ENCODE peak calls at places on chromosomes 13 and 19, in four cellular contexts. One of them, this sample, is unnamed. For H3K9me1, the result is how much of the 10 kb centered on the place peaks cover.

GRCh38 chr19:40629346-40629745 is 28.2 kb downstream of the LTBP4 start:
- DNase-seq in keratinocyte: no peak
- DNase-seq in endothelial cell of umbilical vein: no peak
- DNase-seq in K562: no peak
- DNase-seq in this sample: no peak

GRCh38 chr19:3270908-3271307 is 46.4 kb downstream of the CELF5 start:
- DNase-seq in endothelial cell of umbilical vein: no peak
- DNase-seq in K562: peak
- DNase-seq in keratinocyte: no peak
- DNase-seq in this sample: peak

GRCh38 chr19:46761418-46761831 is 15.2 kb upstream of the STRN4 start:
- DNase-seq in endothelial cell of umbilical vein: no peak
- DNase-seq in K562: no peak
- DNase-seq in keratinocyte: no peak
- DNase-seq in this sample: peak

GRCh38 chr13:26601669-26602068 is 44.2 kb downstream of the WASF3 start:
- DNase-seq in K562: peak
- DNase-seq in keratinocyte: no peak
- DNase-seq in endothelial cell of umbilical vein: peak
- DNase-seq in this sample: peak

GRCh38 chr19:38543807-38544568 is 73.8 kb downstream of the MAP4K1 start:
- DNase-seq in endothelial cell of umbilical vein: peak
- DNase-seq in K562: peak
- DNase-seq in keratinocyte: peak
- DNase-seq in this sample: peak

GRCh38 chr19:1210227-1210538 is 4.6 kb downstream of the STK11 start:
- DNase-seq in keratinocyte: no peak
- DNase-seq in K562: no peak
- DNase-seq in endothelial cell of umbilical vein: no peak
- DNase-seq in this sample: no peak

GRCh38 chr13:111049791-111050538 is 65.1 kb upstream of the ARHGEF7 start:
- DNase-seq in endothelial cell of umbilical vein: peak
- DNase-seq in keratinocyte: no peak
- DNase-seq in K562: peak
- DNase-seq in this sample: no peak

GRCh38 chr13:94268661-94269060 is 210.8 kb downstream of the DCT start:
- DNase-seq in endothelial cell of umbilical vein: no peak
- DNase-seq in K562: no peak
- DNase-seq in keratinocyte: no peak
- DNase-seq in this sample: peak

GRCh38 chr13:112637017-112637801 is 49.3 kb upstream of the TUBGCP3 start:
- DNase-seq in endothelial cell of umbilical vein: no peak
- DNase-seq in keratinocyte: no peak
- DNase-seq in K562: no peak
- DNase-seq in this sample: no peak

GRCh38 chr13:114002771-114003321 is 29.0 kb upstream of the C13orf46 start:
- DNase-seq in endothelial cell of umbilical vein: no peak
- DNase-seq in K562: no peak
- DNase-seq in keratinocyte: no peak
- DNase-seq in this sample: no peak

GRCh38 chr13:22915442-22916082 is 265.2 kb upstream of the SGCG start:
- DNase-seq in K562: peak
- DNase-seq in endothelial cell of umbilical vein: peak
- DNase-seq in keratinocyte: no peak
- DNase-seq in this sample: peak

GRCh38 chr19:54137913-54138776 is 583 bp downstream of the CNOT3 start:
- DNase-seq in K562: peak
- DNase-seq in keratinocyte: no peak
- DNase-seq in endothelial cell of umbilical vein: no peak
- DNase-seq in this sample: no peak

GRCh38 chr19:46287585-46287984 is 9.3 kb upstream of the HIF3A start:
- DNase-seq in endothelial cell of umbilical vein: peak
- DNase-seq in K562: no peak
- DNase-seq in keratinocyte: no peak
- DNase-seq in this sample: no peak

GRCh38 chr13:114200673-114201005 is 21.6 kb downstream of the CFAP97D2 start:
- DNase-seq in endothelial cell of umbilical vein: no peak
- DNase-seq in K562: no peak
- DNase-seq in keratinocyte: no peak
- DNase-seq in this sample: peak

GRCh38 chr13:57698851-57699250 is 67.3 kb downstream of the PCDH17 start:
- DNase-seq in endothelial cell of umbilical vein: no peak
- DNase-seq in K562: no peak
- DNase-seq in keratinocyte: no peak
- DNase-seq in this sample: no peak

GRCh38 chr19:11224429-11224828 is 15.0 kb upstream of the ANGPTL8 start:
- DNase-seq in K562: no peak
- DNase-seq in keratinocyte: no peak
- DNase-seq in endothelial cell of umbilical vein: no peak
- DNase-seq in this sample: no peak

GRCh38 chr19:33450689-33451088 is 70.9 kb downstream of the PEPD start:
- DNase-seq in K562: no peak
- DNase-seq in keratinocyte: no peak
- DNase-seq in endothelial cell of umbilical vein: no peak
- DNase-seq in this sample: no peak

GRCh38 chr19:10742494-10742893 is 24.6 kb downstream of the DNM2 start:
- DNase-seq in K562: no peak
- DNase-seq in keratinocyte: no peak
- DNase-seq in endothelial cell of umbilical vein: peak
- DNase-seq in this sample: no peak

GRCh38 chr13:105918842-105919741 is 616.4 kb downstream of the EFNB2 start:
- DNase-seq in keratinocyte: peak
- DNase-seq in K562: no peak
- DNase-seq in endothelial cell of umbilical vein: peak
- DNase-seq in this sample: peak

GRCh38 chr13:48318714-48319457 is 15.3 kb downstream of the RB1 start:
- DNase-seq in K562: no peak
- DNase-seq in keratinocyte: no peak
- DNase-seq in endothelial cell of umbilical vein: no peak
- DNase-seq in this sample: no peak

GRCh38 chr13:26895081-26895807 is 134.7 kb upstream of the GPR12 start:
- DNase-seq in K562: no peak
- DNase-seq in keratinocyte: no peak
- DNase-seq in endothelial cell of umbilical vein: no peak
- DNase-seq in this sample: no peak

GRCh38 chr13:99803141-99803540 is 168.4 kb downstream of the ZIC5 start:
- DNase-seq in endothelial cell of umbilical vein: no peak
- DNase-seq in K562: no peak
- DNase-seq in keratinocyte: no peak
- DNase-seq in this sample: no peak

GRCh38 chr13:51538626-51539179 is 45.6 kb upstream of the WDFY2 start:
- DNase-seq in K562: no peak
- DNase-seq in endothelial cell of umbilical vein: no peak
- DNase-seq in keratinocyte: no peak
- DNase-seq in this sample: no peak

GRCh38 chr13:35496011-35496410 is 19.5 kb upstream of the MAB21L1 start:
- DNase-seq in keratinocyte: no peak
- DNase-seq in K562: no peak
- DNase-seq in endothelial cell of umbilical vein: no peak
- DNase-seq in this sample: no peak
- H3K9me1 ChIP-seq in keratinocyte: under half
- H3K9me1 ChIP-seq in K562: under half
- H3K9me1 ChIP-seq in endothelial cell of umbilical vein: under half
- H3K9me1 ChIP-seq in this sample: under half

GRCh38 chr19:34692541-34692940 is 15.1 kb downstream of the ZNF302 start:
- DNase-seq in endothelial cell of umbilical vein: peak
- DNase-seq in keratinocyte: no peak
- DNase-seq in K562: no peak
- DNase-seq in this sample: no peak
- H3K9me1 ChIP-seq in endothelial cell of umbilical vein: under half
- H3K9me1 ChIP-seq in keratinocyte: under half
- H3K9me1 ChIP-seq in K562: under half
- H3K9me1 ChIP-seq in this sample: under half

GRCh38 chr19:14006766-14007562 is 844 bp upstream of the RFX1 start:
- DNase-seq in K562: peak
- DNase-seq in keratinocyte: no peak
- DNase-seq in endothelial cell of umbilical vein: no peak
- DNase-seq in this sample: no peak
- H3K9me1 ChIP-seq in K562: under half
- H3K9me1 ChIP-seq in keratinocyte: under half
- H3K9me1 ChIP-seq in endothelial cell of umbilical vein: under half
- H3K9me1 ChIP-seq in this sample: under half

DNA sequence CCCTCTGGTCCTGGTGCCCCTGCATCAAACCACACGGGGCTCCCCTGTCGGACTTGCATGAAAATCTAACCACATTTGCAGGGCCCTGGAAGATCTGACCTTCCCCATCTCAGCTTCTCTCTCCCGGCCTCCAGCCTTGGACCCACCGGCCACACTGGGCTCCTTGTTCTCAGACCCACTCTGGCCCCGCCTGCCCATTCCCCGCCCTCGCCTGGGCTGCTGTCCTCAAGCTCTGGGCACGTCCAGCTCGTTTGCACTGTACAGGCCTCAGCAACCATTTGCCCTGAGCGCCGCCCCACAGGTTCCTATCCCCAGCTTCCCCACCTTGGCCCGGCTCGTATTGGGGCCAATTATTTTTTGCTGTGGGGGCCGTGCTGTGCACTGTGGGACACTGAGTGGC is 10.6 kb downstream of the MYO9B start:
- DNase-seq in endothelial cell of umbilical vein: no peak
- DNase-seq in keratinocyte: no peak
- DNase-seq in K562: no peak
- DNase-seq in this sample: no peak
- H3K9me1 ChIP-seq in endothelial cell of umbilical vein: under half
- H3K9me1 ChIP-seq in keratinocyte: under half
- H3K9me1 ChIP-seq in K562: under half
- H3K9me1 ChIP-seq in this sample: under half

This sample was measured in IMR-90.